ENCODE peak calls at places on chromosomes 5 and 9, in four cellular contexts. One of them, this sample, is unnamed.

GRCh38 chr9:77632652-77633051 is 15.5 kb downstream of the GNA14 start:
- DNase-seq in neuronal stem cell: no peak
- DNase-seq in CD4-positive, alpha-beta memory T cell: no peak
- DNase-seq in CD8-positive, alpha-beta T cell: no peak
- DNase-seq in this sample: no peak

GRCh38 chr9:134210908-134211810 is 46.8 kb upstream of the RNU6ATAC start:
- DNase-seq in neuronal stem cell: no peak
- DNase-seq in CD4-positive, alpha-beta memory T cell: no peak
- DNase-seq in CD8-positive, alpha-beta T cell: no peak
- DNase-seq in this sample: no peak

GRCh38 chr9:136944519-136945332 is at the start of the genes C8G and FBXW5:
- DNase-seq in CD8-positive, alpha-beta T cell: peak; percentile 92
- DNase-seq in CD4-positive, alpha-beta memory T cell: peak; percentile 95
- DNase-seq in neuronal stem cell: peak; percentile 94
- DNase-seq in this sample: peak; percentile 87

GRCh38 chr9:130904070-130905044 is 7.7 kb upstream of the QRFP start:
- DNase-seq in CD4-positive, alpha-beta memory T cell: no peak
- DNase-seq in CD8-positive, alpha-beta T cell: no peak
- DNase-seq in neuronal stem cell: no peak
- DNase-seq in this sample: no peak

GRCh38 chr5:167207081-167207480 is 1084.4 kb upstream of the WWC1 start:
- DNase-seq in CD8-positive, alpha-beta T cell: no peak
- DNase-seq in CD4-positive, alpha-beta memory T cell: no peak
- DNase-seq in neuronal stem cell: no peak
- DNase-seq in this sample: no peak

GRCh38 chr9:121781143-121781542 is 129.7 kb downstream of the DAB2IP start:
- DNase-seq in CD4-positive, alpha-beta memory T cell: no peak
- DNase-seq in neuronal stem cell: no peak
- DNase-seq in CD8-positive, alpha-beta T cell: no peak
- DNase-seq in this sample: no peak

GRCh38 chr9:111961575-111961974 is 65.0 kb downstream of the UGCG start:
- DNase-seq in neuronal stem cell: no peak
- DNase-seq in CD4-positive, alpha-beta memory T cell: no peak
- DNase-seq in CD8-positive, alpha-beta T cell: no peak
- DNase-seq in this sample: no peak

GRCh38 chr9:69140123-69140741 is 33.8 kb upstream of the TJP2 start:
- DNase-seq in CD4-positive, alpha-beta memory T cell: no peak
- DNase-seq in CD8-positive, alpha-beta T cell: no peak
- DNase-seq in neuronal stem cell: no peak
- DNase-seq in this sample: no peak

GRCh38 chr9:135229701-135230385 is 142.4 kb downstream of the OLFM1 start:
- DNase-seq in CD8-positive, alpha-beta T cell: no peak
- DNase-seq in CD4-positive, alpha-beta memory T cell: no peak
- DNase-seq in neuronal stem cell: no peak
- DNase-seq in this sample: no peak

GRCh38 chr9:109179801-109180523 is 12.9 kb upstream of the FRRS1L start:
- DNase-seq in CD8-positive, alpha-beta T cell: no peak
- DNase-seq in CD4-positive, alpha-beta memory T cell: no peak
- DNase-seq in neuronal stem cell: no peak
- DNase-seq in this sample: no peak

GRCh38 chr9:33109097-33109496 is 32.6 kb upstream of the SMU1 start:
- DNase-seq in neuronal stem cell: no peak
- DNase-seq in CD8-positive, alpha-beta T cell: no peak
- DNase-seq in CD4-positive, alpha-beta memory T cell: no peak
- DNase-seq in this sample: no peak

GRCh38 chr5:135333737-135334515 is 65.1 kb downstream of the MACROH2A1 start:
- DNase-seq in CD4-positive, alpha-beta memory T cell: no peak
- DNase-seq in CD8-positive, alpha-beta T cell: no peak
- DNase-seq in neuronal stem cell: no peak
- DNase-seq in this sample: no peak

GRCh38 chr9:136052433-136052880 is 42.6 kb downstream of the NACC2 start:
- DNase-seq in CD8-positive, alpha-beta T cell: no peak
- DNase-seq in neuronal stem cell: no peak
- DNase-seq in CD4-positive, alpha-beta memory T cell: no peak
- DNase-seq in this sample: peak; percentile 15

GRCh38 chr5:167730121-167730520 is 561.3 kb upstream of the WWC1 start:
- DNase-seq in neuronal stem cell: no peak
- DNase-seq in CD4-positive, alpha-beta memory T cell: no peak
- DNase-seq in CD8-positive, alpha-beta T cell: no peak
- DNase-seq in this sample: no peak

GRCh38 chr5:138305797-138306196 is 25.8 kb downstream of the CDC25C start:
- DNase-seq in CD4-positive, alpha-beta memory T cell: no peak
- DNase-seq in neuronal stem cell: no peak
- DNase-seq in CD8-positive, alpha-beta T cell: no peak
- DNase-seq in this sample: peak; percentile 11

GRCh38 chr9:111034573-111035539 is 3.4 kb downstream of the LPAR1 start:
- DNase-seq in neuronal stem cell: no peak
- DNase-seq in CD4-positive, alpha-beta memory T cell: no peak
- DNase-seq in CD8-positive, alpha-beta T cell: no peak
- DNase-seq in this sample: no peak

GRCh38 chr9:14838701-14839100 is 71.5 kb downstream of the FREM1 start:
- DNase-seq in CD8-positive, alpha-beta T cell: no peak
- DNase-seq in neuronal stem cell: no peak
- DNase-seq in CD4-positive, alpha-beta memory T cell: no peak
- DNase-seq in this sample: no peak

GRCh38 chr5:117594165-117594564 is 1019.5 kb upstream of the SEMA6A start:
- DNase-seq in CD8-positive, alpha-beta T cell: no peak
- DNase-seq in neuronal stem cell: no peak
- DNase-seq in CD4-positive, alpha-beta memory T cell: no peak
- DNase-seq in this sample: no peak

GRCh38 chr5:179273441-179274145 is 71.7 kb downstream of the ADAMTS2 start:
- DNase-seq in CD8-positive, alpha-beta T cell: no peak
- DNase-seq in CD4-positive, alpha-beta memory T cell: no peak
- DNase-seq in neuronal stem cell: no peak
- DNase-seq in this sample: no peak

GRCh38 chr5:68727931-68728330 is 365.9 kb upstream of the SLC30A5 start:
- DNase-seq in CD4-positive, alpha-beta memory T cell: no peak
- DNase-seq in CD8-positive, alpha-beta T cell: no peak
- DNase-seq in neuronal stem cell: no peak
- DNase-seq in this sample: no peak

GRCh38 chr5:130871346-130872086 is 293.5 kb downstream of the HINT1 start:
- DNase-seq in CD8-positive, alpha-beta T cell: peak; percentile 2
- DNase-seq in CD4-positive, alpha-beta memory T cell: peak; percentile 49
- DNase-seq in neuronal stem cell: no peak
- DNase-seq in this sample: peak; percentile 20

GRCh38 chr9:136171801-136172411 is 33.0 kb downstream of the LHX3 start:
- DNase-seq in CD4-positive, alpha-beta memory T cell: no peak
- DNase-seq in neuronal stem cell: no peak
- DNase-seq in CD8-positive, alpha-beta T cell: no peak
- DNase-seq in this sample: no peak